ENCODE peak calls at places on chromosome 11, in six cellular contexts. One of them, this sample, is unnamed.
A peak's percentile ranks its signal among the peaks of the same experiment; 100 is the strongest.

GRCh38 chr11:116986521-116987105 is 111.6 kb downstream of the SIK3 start:
- DNase-seq in epithelial cell of esophagus: peak; percentile 96
- DNase-seq in CD4-positive, CD25-positive, alpha-beta regulatory T cell: no peak
- DNase-seq in GM19239: no peak
- DNase-seq in EH: peak; percentile 88
- DNase-seq in NCI-H1417: no peak
- DNase-seq in this sample: no peak

GRCh38 chr11:93444671-93445073 is 98.5 kb downstream of the SMCO4 start:
- DNase-seq in epithelial cell of esophagus: peak; percentile 91
- DNase-seq in CD4-positive, CD25-positive, alpha-beta regulatory T cell: no peak
- DNase-seq in GM19239: no peak
- DNase-seq in EH: no peak
- DNase-seq in NCI-H1417: peak; percentile 65
- DNase-seq in this sample: peak; percentile 70

GRCh38 chr11:32323814-32324130 is 111.6 kb downstream of the WT1 start:
- DNase-seq in epithelial cell of esophagus: no peak
- DNase-seq in CD4-positive, CD25-positive, alpha-beta regulatory T cell: no peak
- DNase-seq in GM19239: no peak
- DNase-seq in EH: no peak
- DNase-seq in NCI-H1417: no peak
- DNase-seq in this sample: no peak

GRCh38 chr11:59144096-59144495 is 1.4 kb downstream of the FAM111A start:
- DNase-seq in epithelial cell of esophagus: no peak
- DNase-seq in CD4-positive, CD25-positive, alpha-beta regulatory T cell: no peak
- DNase-seq in GM19239: no peak
- DNase-seq in EH: no peak
- DNase-seq in NCI-H1417: peak; percentile 55
- DNase-seq in this sample: peak; percentile 40

GRCh38 chr11:81449588-81450155 is 1284.0 kb downstream of the FAM181B start:
- DNase-seq in epithelial cell of esophagus: peak; percentile 41
- DNase-seq in CD4-positive, CD25-positive, alpha-beta regulatory T cell: no peak
- DNase-seq in GM19239: no peak
- DNase-seq in EH: no peak
- DNase-seq in NCI-H1417: no peak
- DNase-seq in this sample: no peak

GRCh38 chr11:44621784-44622183 is 56.3 kb downstream of the CD82 start:
- DNase-seq in epithelial cell of esophagus: no peak
- DNase-seq in CD4-positive, CD25-positive, alpha-beta regulatory T cell: no peak
- DNase-seq in GM19239: no peak
- DNase-seq in EH: no peak
- DNase-seq in NCI-H1417: no peak
- DNase-seq in this sample: no peak

GRCh38 chr11:61650781-61651571 is 29.2 kb upstream of the DAGLA start:
- DNase-seq in epithelial cell of esophagus: no peak
- DNase-seq in CD4-positive, CD25-positive, alpha-beta regulatory T cell: no peak
- DNase-seq in GM19239: no peak
- DNase-seq in EH: no peak
- DNase-seq in NCI-H1417: peak; percentile 24
- DNase-seq in this sample: no peak

GRCh38 chr11:10581481-10582019 is 13.1 kb upstream of the LYVE1 start:
- DNase-seq in epithelial cell of esophagus: peak; percentile 67
- DNase-seq in CD4-positive, CD25-positive, alpha-beta regulatory T cell: no peak
- DNase-seq in GM19239: no peak
- DNase-seq in EH: peak; percentile 64
- DNase-seq in NCI-H1417: no peak
- DNase-seq in this sample: no peak

GRCh38 chr11:102630598-102631448 is 5.7 kb upstream of the MMP20 start:
- DNase-seq in epithelial cell of esophagus: no peak
- DNase-seq in CD4-positive, CD25-positive, alpha-beta regulatory T cell: no peak
- DNase-seq in GM19239: no peak
- DNase-seq in EH: no peak
- DNase-seq in NCI-H1417: no peak
- DNase-seq in this sample: no peak

GRCh38 chr11:94885133-94885532 is 88.2 kb downstream of the CWC15 start:
- DNase-seq in epithelial cell of esophagus: peak; percentile 80
- DNase-seq in CD4-positive, CD25-positive, alpha-beta regulatory T cell: no peak
- DNase-seq in GM19239: no peak
- DNase-seq in EH: peak; percentile 26
- DNase-seq in NCI-H1417: no peak
- DNase-seq in this sample: no peak

GRCh38 chr11:59542142-59542810 is 30.9 kb downstream of the OR4D9 start:
- DNase-seq in epithelial cell of esophagus: no peak
- DNase-seq in CD4-positive, CD25-positive, alpha-beta regulatory T cell: no peak
- DNase-seq in GM19239: no peak
- DNase-seq in EH: no peak
- DNase-seq in NCI-H1417: no peak
- DNase-seq in this sample: no peak

GRCh38 chr11:57904369-57904768 is 119.3 kb upstream of the OR9Q1 start:
- DNase-seq in epithelial cell of esophagus: peak; percentile 47
- DNase-seq in CD4-positive, CD25-positive, alpha-beta regulatory T cell: no peak
- DNase-seq in GM19239: no peak
- DNase-seq in EH: no peak
- DNase-seq in NCI-H1417: no peak
- DNase-seq in this sample: no peak

GRCh38 chr11:62500066-62501035 is 46.3 kb downstream of the AHNAK start:
- DNase-seq in epithelial cell of esophagus: peak; percentile 99
- DNase-seq in CD4-positive, CD25-positive, alpha-beta regulatory T cell: no peak
- DNase-seq in GM19239: no peak
- DNase-seq in EH: no peak
- DNase-seq in NCI-H1417: no peak
- DNase-seq in this sample: no peak

GRCh38 chr11:35323076-35323868 is 96.1 kb downstream of the SLC1A2 start:
- DNase-seq in epithelial cell of esophagus: peak; percentile 44
- DNase-seq in CD4-positive, CD25-positive, alpha-beta regulatory T cell: no peak
- DNase-seq in GM19239: no peak
- DNase-seq in EH: peak; percentile 64
- DNase-seq in NCI-H1417: no peak
- DNase-seq in this sample: no peak

GRCh38 chr11:65159005-65159404 is 11.0 kb upstream of the SPDYC start:
- DNase-seq in epithelial cell of esophagus: no peak
- DNase-seq in CD4-positive, CD25-positive, alpha-beta regulatory T cell: no peak
- DNase-seq in GM19239: peak; percentile 28
- DNase-seq in EH: no peak
- DNase-seq in NCI-H1417: no peak
- DNase-seq in this sample: no peak

GRCh38 chr11:1516273-1517067 is 29.9 kb upstream of the MOB2 start:
- DNase-seq in epithelial cell of esophagus: peak; percentile 27
- DNase-seq in CD4-positive, CD25-positive, alpha-beta regulatory T cell: no peak
- DNase-seq in GM19239: no peak
- DNase-seq in EH: peak; percentile 94
- DNase-seq in NCI-H1417: no peak
- DNase-seq in this sample: no peak